ENCODE peak calls at places on chromosomes 16 and 17, in nine cellular contexts. V, R, M, W, Q, F, K, B and S are unnamed samples.

GRCh38 chr17:2695961-2696760 is 15.4 kb downstream of the CLUH start:
- DNase-seq in V (no peak), R (no peak), M (no peak), W (no peak), Q (no peak), F (no peak), K (no peak), B (no peak), S (no peak)

GRCh38 chr17:68089881-68090280 is 54.3 kb downstream of the KPNA2 start:
- DNase-seq in V (no peak), R (peak), M (no peak), W (no peak), Q (no peak), F (peak), K (no peak), B (no peak), S (no peak)

GRCh38 chr16:35725949-35726348 is 2266.5 kb downstream of the TP53TG3F start:
- DNase-seq in V (no peak), R (no peak), M (no peak), W (no peak), Q (no peak), F (no peak), K (no peak), B (no peak), S (no peak)

GRCh38 chr17:17913695-17914332 is 58.4 kb downstream of the TOM1L2 start:
- DNase-seq in V (peak), R (peak), M (no peak), W (no peak), Q (no peak), F (peak), K (peak), B (no peak), S (peak)

GRCh38 chr16:52556083-52556482 is 9.1 kb upstream of the TOX3 start:
- DNase-seq in V (no peak), R (no peak), M (no peak), W (no peak), Q (no peak), F (no peak), K (no peak), B (no peak), S (no peak)

GRCh38 chr16:49580751-49581303 is 207.2 kb downstream of the C16orf78 start:
- DNase-seq in V (no peak), R (no peak), M (no peak), W (no peak), Q (no peak), F (no peak), K (peak), B (no peak), S (no peak)

GRCh38 chr16:89827383-89828198 is 684 bp upstream of the SPIRE2 start:
- DNase-seq in V (peak), R (peak), M (no peak), W (no peak), Q (peak), F (peak), K (peak), B (no peak), S (no peak)

GRCh38 chr16:3691778-3692177 is 25.5 kb downstream of the TRAP1 start:
- DNase-seq in V (no peak), R (no peak), M (no peak), W (no peak), Q (no peak), F (no peak), K (no peak), B (no peak), S (no peak)

GRCh38 chr17:2710804-2711607 is 558 bp downstream of the CLUH start:
- DNase-seq in V (peak), R (no peak), M (no peak), W (peak), Q (no peak), F (peak), K (peak), B (peak), S (no peak)

GRCh38 chr17:47884905-47885735 is 10.9 kb upstream of the SP2 start:
- DNase-seq in V (no peak), R (no peak), M (no peak), W (no peak), Q (no peak), F (peak), K (no peak), B (no peak), S (no peak)

GRCh38 chr16:51392651-51393187 is 241.6 kb upstream of the SALL1 start:
- DNase-seq in V (no peak), R (peak), M (no peak), W (no peak), Q (no peak), F (no peak), K (peak), B (no peak), S (no peak)

GRCh38 chr16:885391-885790 is 84.9 kb upstream of the GNG13 start:
- DNase-seq in V (no peak), R (no peak), M (no peak), W (no peak), Q (no peak), F (no peak), K (no peak), B (no peak), S (no peak)

GRCh38 chr16:28260193-28260592 is 32.1 kb upstream of the SBK1 start:
- DNase-seq in V (no peak), R (peak), M (no peak), W (no peak), Q (no peak), F (peak), K (no peak), B (no peak), S (no peak)

GRCh38 chr16:20857281-20857680 is 42.9 kb downstream of the DCUN1D3 start:
- DNase-seq in V (no peak), R (no peak), M (no peak), W (no peak), Q (no peak), F (no peak), K (no peak), B (no peak), S (no peak)

GRCh38 chr16:23826528-23827244 is 9.1 kb upstream of the PRKCB start:
- DNase-seq in V (no peak), R (no peak), M (no peak), W (no peak), Q (no peak), F (no peak), K (no peak), B (peak), S (no peak)

GRCh38 chr17:75390982-75391381 is 14.5 kb downstream of the GRB2 start:
- DNase-seq in V (no peak), R (no peak), M (no peak), W (no peak), Q (no peak), F (no peak), K (peak), B (no peak), S (no peak)